ENCODE peak calls at places on chromosomes 2 and 18, in six cellular contexts. Q, P, L, T, H and E are unnamed samples.
A peak's percentile ranks its signal among the peaks of the same experiment; 100 is the strongest.

GRCh38 chr2:204576580-204576979 is 31.3 kb downstream of the PARD3B start:
- DNase-seq in Q (no peak), P (no peak), L (no peak), H (no peak), T (no peak), E (no peak)

GRCh38 chr2:171688129-171688465 is 828 bp downstream of the DYNC1I2 start:
- DNase-seq in P (peak; percentile 10), T (no peak), H (peak; percentile 13), L (no peak), Q (peak; percentile 26), E (no peak)

GRCh38 chr2:141021611-141022010 is 1109.2 kb downstream of the LRP1B start:
- DNase-seq in T (no peak), Q (peak; percentile 27), L (no peak), P (no peak), H (no peak), E (no peak)

GRCh38 chr2:195590199-195590865 is 66.7 kb upstream of the SLC39A10 start:
- DNase-seq in L (no peak), H (no peak), Q (no peak), T (no peak), P (no peak), E (no peak)

GRCh38 chr2:175880-176800 is 87.7 kb downstream of the SH3YL1 start:
- DNase-seq in L (no peak), T (peak; percentile 7), P (no peak), H (no peak), Q (no peak), E (no peak)

GRCh38 chr2:105772362-105772761 is 27.6 kb downstream of the NCK2 start:
- DNase-seq in L (no peak), P (no peak), Q (no peak), H (no peak), T (no peak), E (no peak)

GRCh38 chr18:22347624-22348511 is 69.8 kb downstream of the CTAGE1 start:
- DNase-seq in T (no peak), H (no peak), P (no peak), Q (peak; percentile 23), L (no peak), E (no peak)

GRCh38 chr2:174012347-174013309 is 47.5 kb upstream of the SP3 start:
- DNase-seq in T (no peak), H (no peak), P (peak; percentile 70), L (peak; percentile 17), Q (no peak), E (peak; percentile 8)

GRCh38 chr18:79738565-79739439 is 58.9 kb upstream of the KCNG2 start:
- DNase-seq in T (peak; percentile 23), L (no peak), P (no peak), H (no peak), Q (no peak), E (no peak)

GRCh38 chr2:215238485-215239098 is 73.3 kb upstream of the ATIC start:
- DNase-seq in H (no peak), T (no peak), P (no peak), Q (peak; percentile 19), L (no peak), E (no peak)

GRCh38 chr2:159854485-159854884 is 56.5 kb upstream of the CD302 start:
- DNase-seq in H (no peak), T (no peak), P (no peak), Q (no peak), L (no peak), E (no peak)

GRCh38 chr2:196233033-196233807 is 61.8 kb upstream of the STK17B start:
- DNase-seq in H (no peak), Q (peak; percentile 98), P (no peak), L (no peak), T (no peak), E (no peak)

GRCh38 chr2:27638709-27639108 is 9.9 kb downstream of the GPN1 start:
- DNase-seq in T (peak; percentile 69), Q (peak; percentile 79), P (no peak), L (no peak), H (no peak), E (no peak)

GRCh38 chr2:67085146-67085545 is 312.0 kb upstream of the ETAA1 start:
- DNase-seq in L (no peak), H (no peak), Q (no peak), T (no peak), P (no peak), E (no peak)

GRCh38 chr2:71669058-71669456 is 215.7 kb downstream of the DYSF start:
- DNase-seq in L (no peak), T (no peak), H (no peak), Q (no peak), P (no peak), E (no peak)

GRCh38 chr2:147646999-147647588 is 197.7 kb upstream of the ACVR2A start:
- DNase-seq in H (no peak), P (peak; percentile 62), L (no peak), Q (no peak), T (no peak), E (no peak)

GRCh38 chr2:239156516-239157265 is 244.1 kb downstream of the HDAC4 start:
- DNase-seq in H (no peak), P (no peak), Q (no peak), L (no peak), T (no peak), E (no peak)

GRCh38 chr2:159460227-159460626 is 156.1 kb downstream of the BAZ2B start:
- DNase-seq in H (no peak), Q (no peak), T (no peak), P (no peak), L (no peak), E (no peak)

GRCh38 chr2:168848220-168848619 is 42.0 kb downstream of the SPC25 start:
- DNase-seq in H (no peak), L (no peak), Q (no peak), P (peak; percentile 9), T (no peak), E (no peak)

GRCh38 chr18:199768-200167 is 41.4 kb downstream of the USP14 start:
- DNase-seq in H (no peak), L (no peak), T (no peak), P (no peak), Q (no peak), E (no peak)

GRCh38 chr2:79437416-79438281 is 75.2 kb upstream of the CTNNA2 start:
- DNase-seq in L (no peak), T (no peak), P (peak; percentile 41), H (no peak), Q (peak; percentile 5), E (no peak)

GRCh38 chr2:26459991-26460612 is 17.8 kb downstream of the OTOF start:
- DNase-seq in Q (no peak), T (no peak), P (no peak), L (no peak), H (no peak), E (no peak)

GRCh38 chr2:120397362-120397811 is 51.5 kb downstream of the INHBB start:
- DNase-seq in Q (no peak), L (no peak), T (peak; percentile 20), P (no peak), H (no peak), E (no peak)

GRCh38 chr2:231017250-231017636 is 20.1 kb upstream of the C2orf72 start:
- DNase-seq in P (no peak), L (no peak), H (no peak), T (no peak), Q (no peak), E (no peak)

GRCh38 chr18:2087877-2088673 is 483.2 kb downstream of the METTL4 start:
- DNase-seq in L (no peak), Q (peak; percentile 73), P (no peak), T (no peak), H (no peak), E (no peak)

GRCh38 chr2:29053223-29053622 is 21.1 kb downstream of the PCARE start:
- DNase-seq in H (no peak), L (no peak), Q (peak; percentile 49), P (no peak), T (no peak), E (no peak)

GRCh38 chr2:45412754-45413379 is 198.2 kb downstream of the SRBD1 start:
- DNase-seq in T (peak; percentile 56), H (no peak), L (no peak), Q (no peak), P (no peak), E (no peak)

GRCh38 chr2:45885111-45885685 is 233.7 kb downstream of the PRKCE start:
- DNase-seq in P (no peak), T (no peak), L (no peak), H (no peak), Q (no peak), E (no peak)